ENCODE peak calls at places on chromosomes 1 and 21, in four cellular contexts. One of them, this sample, is unnamed.

GRCh38 chr1:154155282-154155681 is 409 bp upstream of the NUP210L start:
- DNase-seq in HCT116: no peak
- DNase-seq in H1: no peak
- DNase-seq in K562: no peak
- DNase-seq in this sample: no peak

GRCh38 chr21:43966946-43967512 is 45.1 kb upstream of the TRAPPC10 start:
- DNase-seq in HCT116: no peak
- DNase-seq in H1: no peak
- DNase-seq in K562: no peak
- DNase-seq in this sample: no peak

GRCh38 chr1:248243204-248243603 is 12.0 kb downstream of the OR2M4 start:
- DNase-seq in HCT116: no peak
- DNase-seq in H1: peak; percentile 42
- DNase-seq in K562: peak; percentile 37
- DNase-seq in this sample: peak; percentile 73

GRCh38 chr1:60470231-60470630 is 396.7 kb upstream of the C1orf87 start:
- DNase-seq in HCT116: no peak
- DNase-seq in H1: no peak
- DNase-seq in K562: no peak
- DNase-seq in this sample: no peak

GRCh38 chr1:247008406-247008799 is 546 bp upstream of the ZNF695 start:
- DNase-seq in HCT116: no peak
- DNase-seq in H1: no peak
- DNase-seq in K562: no peak
- DNase-seq in this sample: no peak

GRCh38 chr1:17012775-17013501 is 1.2 kb upstream of the ATP13A2 start:
- DNase-seq in HCT116: no peak
- DNase-seq in H1: no peak
- DNase-seq in K562: no peak
- DNase-seq in this sample: peak; percentile 86

GRCh38 chr1:29683472-29683871 is 447.1 kb downstream of the PTPRU start:
- DNase-seq in HCT116: no peak
- DNase-seq in H1: peak; percentile 28
- DNase-seq in K562: no peak
- DNase-seq in this sample: no peak

GRCh38 chr21:15604424-15604823 is 125.4 kb upstream of the USP25 start:
- DNase-seq in HCT116: no peak
- DNase-seq in H1: no peak
- DNase-seq in K562: no peak
- DNase-seq in this sample: peak; percentile 38

GRCh38 chr1:41918450-41919043 is at the start of gene HIVEP3:
- DNase-seq in HCT116: no peak
- DNase-seq in H1: peak; percentile 43
- DNase-seq in K562: no peak
- DNase-seq in this sample: peak; percentile 46

GRCh38 chr21:36510911-36511310 is 31.0 kb upstream of the CLDN14 start:
- DNase-seq in HCT116: no peak
- DNase-seq in H1: no peak
- DNase-seq in K562: no peak
- DNase-seq in this sample: no peak

GRCh38 chr1:119713039-119713537 is 1.4 kb downstream of the PHGDH start:
- DNase-seq in HCT116: no peak
- DNase-seq in H1: peak; percentile 54
- DNase-seq in K562: no peak
- DNase-seq in this sample: no peak

GRCh38 chr1:72221811-72222210 is 60.5 kb downstream of the NEGR1 start:
- DNase-seq in HCT116: no peak
- DNase-seq in H1: no peak
- DNase-seq in K562: no peak
- DNase-seq in this sample: no peak

GRCh38 chr1:245378352-245379144 is 223.8 kb downstream of the KIF26B start:
- DNase-seq in HCT116: no peak
- DNase-seq in H1: no peak
- DNase-seq in K562: no peak
- DNase-seq in this sample: no peak

GRCh38 chr1:101136739-101137138 is 100.1 kb upstream of the S1PR1 start:
- DNase-seq in HCT116: no peak
- DNase-seq in H1: no peak
- DNase-seq in K562: no peak
- DNase-seq in this sample: no peak

GRCh38 chr1:77498918-77499317 is 183.5 kb downstream of the ZZZ3 start:
- DNase-seq in HCT116: no peak
- DNase-seq in H1: no peak
- DNase-seq in K562: no peak
- DNase-seq in this sample: no peak

GRCh38 chr1:1073743-1074587 is at the start of gene RNF223:
- DNase-seq in HCT116: peak; percentile 88
- DNase-seq in H1: no peak
- DNase-seq in K562: no peak
- DNase-seq in this sample: peak; percentile 87

GRCh38 chr1:212138441-212138840 is 102.9 kb downstream of the DTL start:
- DNase-seq in HCT116: no peak
- DNase-seq in H1: no peak
- DNase-seq in K562: no peak
- DNase-seq in this sample: no peak

GRCh38 chr21:32351428-32351827 is 41.4 kb downstream of the URB1 start:
- DNase-seq in HCT116: no peak
- DNase-seq in H1: no peak
- DNase-seq in K562: no peak
- DNase-seq in this sample: peak; percentile 63

GRCh38 chr1:112046630-112047029 is 57.2 kb upstream of the KCND3 start:
- DNase-seq in HCT116: no peak
- DNase-seq in H1: no peak
- DNase-seq in K562: no peak
- DNase-seq in this sample: no peak

GRCh38 chr1:81801834-81802531 is 1.2 kb downstream of the ADGRL2 start:
- DNase-seq in HCT116: no peak
- DNase-seq in H1: peak; percentile 64
- DNase-seq in K562: no peak
- DNase-seq in this sample: no peak

GRCh38 chr1:21913763-21914162 is 23.3 kb downstream of the HSPG2 start:
- DNase-seq in HCT116: no peak
- DNase-seq in H1: no peak
- DNase-seq in K562: no peak
- DNase-seq in this sample: no peak

GRCh38 chr1:81158592-81158991 is 642.1 kb upstream of the ADGRL2 start:
- DNase-seq in HCT116: no peak
- DNase-seq in H1: no peak
- DNase-seq in K562: no peak
- DNase-seq in this sample: no peak

GRCh38 chr1:111197598-111198289 is 2.7 kb downstream of the DENND2D start:
- DNase-seq in HCT116: no peak
- DNase-seq in H1: peak; percentile 68
- DNase-seq in K562: peak; percentile 68
- DNase-seq in this sample: no peak

GRCh38 chr1:38835230-38835827 is 24.2 kb downstream of the RRAGC start:
- DNase-seq in HCT116: peak; percentile 81
- DNase-seq in H1: no peak
- DNase-seq in K562: peak; percentile 92
- DNase-seq in this sample: no peak

GRCh38 chr1:228020686-228021525 is 14.1 kb downstream of the WNT3A start:
- DNase-seq in HCT116: no peak
- DNase-seq in H1: peak; percentile 37
- DNase-seq in K562: no peak
- DNase-seq in this sample: no peak

GRCh38 chr1:87024936-87025537 is 110.6 kb downstream of the HS2ST1 start:
- DNase-seq in HCT116: peak; percentile 15
- DNase-seq in H1: no peak
- DNase-seq in K562: peak; percentile 69
- DNase-seq in this sample: peak; percentile 35

GRCh38 chr1:53400761-53401379 is 58.3 kb upstream of the DMRTB1 start:
- DNase-seq in HCT116: no peak
- DNase-seq in H1: no peak
- DNase-seq in K562: no peak
- DNase-seq in this sample: no peak

GRCh38 chr1:93255222-93256079 is 74.9 kb downstream of the CCDC18 start:
- DNase-seq in HCT116: no peak
- DNase-seq in H1: no peak
- DNase-seq in K562: no peak
- DNase-seq in this sample: no peak

GRCh38 chr1:4137621-4138390 is 237.7 kb upstream of the C1orf174 start:
- DNase-seq in HCT116: no peak
- DNase-seq in H1: no peak
- DNase-seq in K562: no peak
- DNase-seq in this sample: no peak

GRCh38 chr1:10050611-10051010 is 17.9 kb downstream of the UBE4B start:
- DNase-seq in HCT116: no peak
- DNase-seq in H1: no peak
- DNase-seq in K562: no peak
- DNase-seq in this sample: no peak

GRCh38 chr1:209648931-209649776 is 3.1 kb downstream of the LAMB3 start:
- DNase-seq in HCT116: peak; percentile 89
- DNase-seq in H1: no peak
- DNase-seq in K562: peak; percentile 86
- DNase-seq in this sample: no peak

GRCh38 chr1:55696181-55696580 is 481.0 kb upstream of the USP24 start:
- DNase-seq in HCT116: no peak
- DNase-seq in H1: no peak
- DNase-seq in K562: no peak
- DNase-seq in this sample: no peak

GRCh38 chr1:180198611-180199010 is 31.5 kb upstream of the LHX4 start:
- DNase-seq in HCT116: no peak
- DNase-seq in H1: no peak
- DNase-seq in K562: no peak
- DNase-seq in this sample: no peak

GRCh38 chr1:234839663-234840062 is 229.7 kb upstream of the IRF2BP2 start:
- DNase-seq in HCT116: no peak
- DNase-seq in H1: no peak
- DNase-seq in K562: peak; percentile 59
- DNase-seq in this sample: no peak

DNA sequence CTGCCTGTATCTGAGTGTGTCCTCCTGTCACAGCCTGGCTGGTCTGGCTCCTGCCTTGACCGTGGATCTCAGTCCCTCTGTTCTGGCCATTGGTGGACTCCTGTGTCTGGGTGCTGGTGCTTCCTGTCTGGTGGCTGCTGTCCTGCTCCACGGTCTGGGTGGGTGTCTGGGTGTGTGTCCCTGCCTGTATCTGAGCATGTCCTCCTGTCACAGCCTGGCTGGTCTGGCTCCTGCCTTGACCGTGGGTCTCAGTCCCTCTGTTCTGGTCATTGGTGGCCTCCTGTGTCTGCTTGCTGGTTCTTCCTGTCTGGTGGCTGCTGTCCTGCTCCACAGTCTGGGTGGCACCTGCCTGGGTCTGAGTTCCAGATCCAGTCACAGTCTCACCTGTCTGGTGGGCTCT is 4.0 kb downstream of the CRNN start:
- DNase-seq in HCT116: no peak
- DNase-seq in H1: no peak
- DNase-seq in K562: no peak
- DNase-seq in this sample: no peak
- TF ChIP-seq JUND in HCT116: no peak
- TF ChIP-seq JUND in H1: no peak
- TF ChIP-seq JUND in K562: no peak
- TF ChIP-seq JUND in this sample: no peak

GRCh38 chr1:67627906-67628305 is 57.1 kb upstream of the GADD45A start:
- DNase-seq in HCT116: no peak
- DNase-seq in H1: no peak
- DNase-seq in K562: no peak
- DNase-seq in this sample: no peak
- TF ChIP-seq JUND in HCT116: no peak
- TF ChIP-seq JUND in H1: no peak
- TF ChIP-seq JUND in K562: no peak
- TF ChIP-seq JUND in this sample: no peak

GRCh38 chr1:204451352-204452124 is 39.9 kb upstream of the PPP1R15B start:
- DNase-seq in HCT116: no peak
- DNase-seq in H1: no peak
- DNase-seq in K562: no peak
- DNase-seq in this sample: no peak
- TF ChIP-seq JUND in HCT116: no peak
- TF ChIP-seq JUND in H1: no peak
- TF ChIP-seq JUND in K562: no peak
- TF ChIP-seq JUND in this sample: no peak

GRCh38 chr1:11967028-11967547 is 13.2 kb upstream of the MFN2 start:
- DNase-seq in HCT116: peak; percentile 54
- DNase-seq in H1: peak; percentile 64
- DNase-seq in K562: peak; percentile 77
- DNase-seq in this sample: peak; percentile 67
- TF ChIP-seq JUND in HCT116: no peak
- TF ChIP-seq JUND in H1: no peak
- TF ChIP-seq JUND in K562: no peak
- TF ChIP-seq JUND in this sample: no peak

DNA sequence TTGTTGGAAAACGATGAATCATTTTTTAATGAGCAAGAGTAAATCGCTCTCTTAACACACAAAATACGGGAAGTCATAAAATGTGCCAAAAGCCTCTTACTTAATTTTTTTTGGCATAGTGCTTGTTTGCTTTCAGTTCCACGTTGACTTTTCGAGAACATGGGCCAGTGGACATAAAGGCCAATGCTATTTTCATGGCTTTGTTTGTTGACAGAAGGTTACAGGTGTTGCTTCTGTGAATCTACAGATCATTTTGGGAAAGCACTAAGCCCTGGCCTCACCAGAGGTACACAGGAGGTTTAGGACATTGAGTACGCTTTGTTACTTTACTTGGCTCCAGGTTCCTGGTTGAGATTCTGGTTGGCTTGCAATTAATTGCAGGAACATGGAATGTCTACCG is 199.4 kb upstream of the HMCN1 start:
- DNase-seq in HCT116: no peak
- DNase-seq in H1: no peak
- DNase-seq in K562: no peak
- DNase-seq in this sample: no peak
- TF ChIP-seq JUND in HCT116: no peak
- TF ChIP-seq JUND in H1: no peak
- TF ChIP-seq JUND in K562: no peak
- TF ChIP-seq JUND in this sample: peak; percentile 37

GRCh38 chr1:221806236-221806635 is 64.3 kb upstream of the DUSP10 start:
- DNase-seq in HCT116: no peak
- DNase-seq in H1: no peak
- DNase-seq in K562: no peak
- DNase-seq in this sample: no peak
- TF ChIP-seq JUND in HCT116: no peak
- TF ChIP-seq JUND in H1: no peak
- TF ChIP-seq JUND in K562: no peak
- TF ChIP-seq JUND in this sample: no peak

GRCh38 chr21:42499430-42500106 is 3.5 kb upstream of the RSPH1 start:
- DNase-seq in HCT116: no peak
- DNase-seq in H1: no peak
- DNase-seq in K562: no peak
- DNase-seq in this sample: no peak
- TF ChIP-seq JUND in HCT116: no peak
- TF ChIP-seq JUND in H1: no peak
- TF ChIP-seq JUND in K562: no peak
- TF ChIP-seq JUND in this sample: no peak

GRCh38 chr1:156848461-156849150 is 10.3 kb downstream of the INSRR start:
- DNase-seq in HCT116: no peak
- DNase-seq in H1: peak; percentile 78
- DNase-seq in K562: peak; percentile 74
- DNase-seq in this sample: no peak
- TF ChIP-seq JUND in HCT116: no peak
- TF ChIP-seq JUND in H1: no peak
- TF ChIP-seq JUND in K562: no peak
- TF ChIP-seq JUND in this sample: no peak

This sample was measured in T47D.